ENCODE peak calls at places on chromosomes 12 and 14, in seven cellular contexts. One of them, this sample, is unnamed.

GRCh38 chr12:8702159-8702558 is 4.4 kb downstream of the RIMKLB start:
- DNase-seq in sigmoid colon: no peak
- DNase-seq in spleen: no peak
- DNase-seq in transverse colon: no peak
- DNase-seq in K562: no peak
- DNase-seq in H1: no peak
- DNase-seq in HCT116: no peak
- DNase-seq in this sample: no peak

GRCh38 chr14:80260649-80261048 is 49.3 kb upstream of the DIO2 start:
- DNase-seq in sigmoid colon: no peak
- DNase-seq in spleen: no peak
- DNase-seq in transverse colon: no peak
- DNase-seq in K562: no peak
- DNase-seq in H1: no peak
- DNase-seq in HCT116: no peak
- DNase-seq in this sample: no peak

GRCh38 chr12:121189061-121189886 is 20.7 kb upstream of the P2RX4 start:
- DNase-seq in sigmoid colon: no peak
- DNase-seq in spleen: no peak
- DNase-seq in transverse colon: no peak
- DNase-seq in K562: peak; percentile 53
- DNase-seq in H1: no peak
- DNase-seq in HCT116: no peak
- DNase-seq in this sample: no peak

GRCh38 chr12:70756118-70756517 is 118.9 kb upstream of the PTPRB start:
- DNase-seq in sigmoid colon: no peak
- DNase-seq in spleen: no peak
- DNase-seq in transverse colon: no peak
- DNase-seq in K562: peak; percentile 83
- DNase-seq in H1: no peak
- DNase-seq in HCT116: no peak
- DNase-seq in this sample: no peak

GRCh38 chr12:68481181-68481941 is 129.3 kb upstream of the RAP1B start:
- DNase-seq in sigmoid colon: no peak
- DNase-seq in spleen: no peak
- DNase-seq in transverse colon: no peak
- DNase-seq in K562: no peak
- DNase-seq in H1: no peak
- DNase-seq in HCT116: no peak
- DNase-seq in this sample: no peak

GRCh38 chr14:95468416-95469133 is 47.9 kb downstream of the SYNE3 start:
- DNase-seq in sigmoid colon: no peak
- DNase-seq in spleen: no peak
- DNase-seq in transverse colon: peak; percentile 74
- DNase-seq in K562: no peak
- DNase-seq in H1: no peak
- DNase-seq in HCT116: no peak
- DNase-seq in this sample: no peak

GRCh38 chr12:95204141-95204866 is 13.0 kb downstream of the FGD6 start:
- DNase-seq in sigmoid colon: peak; percentile 71
- DNase-seq in spleen: no peak
- DNase-seq in transverse colon: peak; percentile 55
- DNase-seq in K562: peak; percentile 94
- DNase-seq in H1: peak; percentile 53
- DNase-seq in HCT116: peak; percentile 96
- DNase-seq in this sample: no peak

GRCh38 chr14:104549536-104550339 is 29.8 kb upstream of the C14orf180 start:
- DNase-seq in sigmoid colon: peak; percentile 30
- DNase-seq in spleen: peak; percentile 32
- DNase-seq in transverse colon: no peak
- DNase-seq in K562: no peak
- DNase-seq in H1: no peak
- DNase-seq in HCT116: no peak
- DNase-seq in this sample: peak; percentile 45

GRCh38 chr12:107091989-107092641 is 1.2 kb downstream of the CRY1 start:
- DNase-seq in sigmoid colon: no peak
- DNase-seq in spleen: no peak
- DNase-seq in transverse colon: peak; percentile 20
- DNase-seq in K562: peak; percentile 84
- DNase-seq in H1: no peak
- DNase-seq in HCT116: peak; percentile 96
- DNase-seq in this sample: no peak

GRCh38 chr14:94100847-94101246 is 9.7 kb upstream of the IFI27 start:
- DNase-seq in sigmoid colon: no peak
- DNase-seq in spleen: no peak
- DNase-seq in transverse colon: no peak
- DNase-seq in K562: no peak
- DNase-seq in H1: no peak
- DNase-seq in HCT116: no peak
- DNase-seq in this sample: no peak

GRCh38 chr12:119661882-119662281 is 6.1 kb upstream of the PRKAB1 start:
- DNase-seq in sigmoid colon: no peak
- DNase-seq in spleen: no peak
- DNase-seq in transverse colon: no peak
- DNase-seq in K562: peak; percentile 34
- DNase-seq in H1: no peak
- DNase-seq in HCT116: no peak
- DNase-seq in this sample: no peak

GRCh38 chr12:43267782-43268181 is 284.2 kb downstream of the ADAMTS20 start:
- DNase-seq in sigmoid colon: no peak
- DNase-seq in spleen: no peak
- DNase-seq in transverse colon: no peak
- DNase-seq in K562: no peak
- DNase-seq in H1: no peak
- DNase-seq in HCT116: no peak
- DNase-seq in this sample: no peak

GRCh38 chr12:50390284-50390683 is 6.1 kb downstream of the FAM186A start:
- DNase-seq in sigmoid colon: no peak
- DNase-seq in spleen: no peak
- DNase-seq in transverse colon: no peak
- DNase-seq in K562: no peak
- DNase-seq in H1: no peak
- DNase-seq in HCT116: peak; percentile 21
- DNase-seq in this sample: no peak

GRCh38 chr12:69331482-69331845 is 16.7 kb upstream of the LYZ start:
- DNase-seq in sigmoid colon: no peak
- DNase-seq in spleen: no peak
- DNase-seq in transverse colon: peak; percentile 14
- DNase-seq in K562: no peak
- DNase-seq in H1: no peak
- DNase-seq in HCT116: no peak
- DNase-seq in this sample: no peak

GRCh38 chr14:68391292-68392014 is 401.4 kb downstream of the ZFP36L1 start:
- DNase-seq in sigmoid colon: no peak
- DNase-seq in spleen: no peak
- DNase-seq in transverse colon: no peak
- DNase-seq in K562: no peak
- DNase-seq in H1: no peak
- DNase-seq in HCT116: no peak
- DNase-seq in this sample: no peak

GRCh38 chr12:4118017-4118510 is 155.5 kb upstream of the CCND2 start:
- DNase-seq in sigmoid colon: peak; percentile 63
- DNase-seq in spleen: no peak
- DNase-seq in transverse colon: peak; percentile 80
- DNase-seq in K562: no peak
- DNase-seq in H1: no peak
- DNase-seq in HCT116: no peak
- DNase-seq in this sample: no peak

GRCh38 chr14:68792830-68793733 is at the start of gene ZFP36L1:
- DNase-seq in sigmoid colon: peak; percentile 98
- DNase-seq in spleen: peak; percentile 98
- DNase-seq in transverse colon: peak; percentile 94
- DNase-seq in K562: peak; percentile 91
- DNase-seq in H1: peak; percentile 89
- DNase-seq in HCT116: peak; percentile 95
- DNase-seq in this sample: peak; percentile 97

GRCh38 chr12:7060353-7060954 is at the start of gene C1S:
- DNase-seq in sigmoid colon: peak; percentile 95
- DNase-seq in spleen: no peak
- DNase-seq in transverse colon: peak; percentile 54
- DNase-seq in K562: peak; percentile 59
- DNase-seq in H1: peak; percentile 36
- DNase-seq in HCT116: no peak
- DNase-seq in this sample: peak; percentile 82

GRCh38 chr14:81970307-81970706 is 436.7 kb upstream of the SEL1L start:
- DNase-seq in sigmoid colon: no peak
- DNase-seq in spleen: no peak
- DNase-seq in transverse colon: no peak
- DNase-seq in K562: no peak
- DNase-seq in H1: no peak
- DNase-seq in HCT116: no peak
- DNase-seq in this sample: no peak

GRCh38 chr14:34237098-34237497 is 224.9 kb downstream of the SPTSSA start:
- DNase-seq in sigmoid colon: no peak
- DNase-seq in spleen: no peak
- DNase-seq in transverse colon: no peak
- DNase-seq in K562: no peak
- DNase-seq in H1: no peak
- DNase-seq in HCT116: no peak
- DNase-seq in this sample: no peak

GRCh38 chr12:41092115-41092514 is 96.0 kb upstream of the PDZRN4 start:
- DNase-seq in sigmoid colon: no peak
- DNase-seq in spleen: no peak
- DNase-seq in transverse colon: no peak
- DNase-seq in K562: no peak
- DNase-seq in H1: no peak
- DNase-seq in HCT116: no peak
- DNase-seq in this sample: no peak

GRCh38 chr12:3177778-3178435 is 100.7 kb downstream of the TSPAN9 start:
- DNase-seq in sigmoid colon: no peak
- DNase-seq in spleen: no peak
- DNase-seq in transverse colon: no peak
- DNase-seq in K562: no peak
- DNase-seq in H1: no peak
- DNase-seq in HCT116: no peak
- DNase-seq in this sample: no peak

GRCh38 chr12:66314278-66314677 is 12.0 kb downstream of the HELB start:
- DNase-seq in sigmoid colon: no peak
- DNase-seq in spleen: no peak
- DNase-seq in transverse colon: no peak
- DNase-seq in K562: no peak
- DNase-seq in H1: no peak
- DNase-seq in HCT116: no peak
- DNase-seq in this sample: no peak

GRCh38 chr12:120598674-120599463 is 17.7 kb upstream of the POP5 start:
- DNase-seq in sigmoid colon: no peak
- DNase-seq in spleen: peak; percentile 66
- DNase-seq in transverse colon: no peak
- DNase-seq in K562: peak; percentile 28
- DNase-seq in H1: no peak
- DNase-seq in HCT116: no peak
- DNase-seq in this sample: no peak

DNA sequence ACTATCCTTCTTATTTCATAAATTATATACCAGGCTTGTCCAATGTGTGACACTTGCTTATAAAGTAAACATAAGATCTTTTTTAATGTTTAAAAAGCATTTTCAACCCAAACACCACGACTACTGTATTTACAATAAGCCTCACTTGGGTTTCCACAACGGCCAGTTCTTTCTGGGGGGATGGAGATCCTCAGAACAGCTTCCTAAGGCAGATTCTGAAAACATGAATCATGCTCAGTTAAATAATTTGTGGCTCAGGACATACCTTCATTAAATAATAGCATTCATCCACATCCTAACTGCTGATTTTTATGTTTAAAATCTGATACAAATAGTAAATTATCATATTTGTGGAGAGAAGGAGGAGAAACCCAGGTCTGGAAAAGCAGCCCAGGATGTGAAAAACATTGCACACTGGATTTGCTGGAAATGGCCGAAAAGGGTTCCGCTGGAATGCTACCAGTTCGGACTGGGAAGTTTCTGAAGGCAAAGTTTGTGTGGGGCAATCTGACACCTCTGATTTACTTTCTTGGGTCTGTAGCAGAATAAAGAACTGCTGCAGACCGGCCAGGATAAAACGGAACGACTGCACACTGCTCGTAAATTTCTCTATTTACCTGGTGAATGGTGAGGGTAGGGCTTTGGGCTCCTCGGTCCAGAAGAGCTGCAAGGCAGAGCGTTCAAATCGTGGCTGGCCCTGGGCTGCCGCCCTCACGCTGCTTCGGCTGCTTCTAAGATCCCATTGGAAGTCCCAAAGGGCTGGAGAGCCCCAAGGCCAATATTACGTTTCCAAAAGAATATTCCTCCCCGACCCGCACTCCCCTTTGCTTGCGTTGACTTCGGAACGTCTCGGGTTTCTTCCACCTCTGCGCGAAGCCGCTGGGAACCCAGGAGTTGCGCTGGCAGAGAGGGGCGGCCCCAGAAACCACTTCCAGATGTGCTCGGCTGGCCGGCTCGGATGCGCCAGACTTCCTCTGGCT is at the start of gene GLT8D2:
- DNase-seq in sigmoid colon: peak; percentile 88
- DNase-seq in spleen: no peak
- DNase-seq in transverse colon: peak; percentile 25
- DNase-seq in K562: no peak
- DNase-seq in H1: no peak
- DNase-seq in HCT116: no peak
- DNase-seq in this sample: peak; percentile 72
- TF ChIP-seq POLR2AphosphoS5 in sigmoid colon: peak; percentile 27
- TF ChIP-seq POLR2AphosphoS5 in spleen: no peak
- TF ChIP-seq POLR2AphosphoS5 in transverse colon: no peak
- TF ChIP-seq POLR2AphosphoS5 in K562: no peak
- TF ChIP-seq POLR2AphosphoS5 in H1: no peak
- TF ChIP-seq POLR2AphosphoS5 in HCT116: no peak
- TF ChIP-seq POLR2AphosphoS5 in this sample: no peak

GRCh38 chr14:24212924-24213865 is at the start of gene CHMP4A:
- DNase-seq in sigmoid colon: peak; percentile 99
- DNase-seq in spleen: peak; percentile 99
- DNase-seq in transverse colon: peak; percentile 97
- DNase-seq in K562: peak; percentile 97
- DNase-seq in H1: peak; percentile 91
- DNase-seq in HCT116: peak; percentile 95
- DNase-seq in this sample: peak; percentile 100
- TF ChIP-seq POLR2A in sigmoid colon: peak; percentile 94
- TF ChIP-seq POLR2A in spleen: peak; percentile 57
- TF ChIP-seq POLR2A in transverse colon: peak; percentile 98
- TF ChIP-seq POLR2A in K562: peak; percentile 98
- TF ChIP-seq POLR2A in H1: peak; percentile 98
- TF ChIP-seq POLR2A in HCT116: peak; percentile 77
- TF ChIP-seq POLR2A in this sample: peak; percentile 90

GRCh38 chr12:108833355-108833733 is 24.0 kb downstream of the SSH1 start:
- DNase-seq in sigmoid colon: no peak
- DNase-seq in spleen: peak; percentile 46
- DNase-seq in transverse colon: no peak
- DNase-seq in K562: no peak
- DNase-seq in H1: no peak
- DNase-seq in HCT116: peak; percentile 71
- DNase-seq in this sample: no peak
- H3K4me1 ChIP-seq in sigmoid colon: peaks cover 51% of the 10 kb centered on the region
- H3K4me1 ChIP-seq in spleen: peaks cover 33% of the 10 kb centered on the region
- H3K4me1 ChIP-seq in transverse colon: peaks cover 29% of the 10 kb centered on the region
- H3K4me1 ChIP-seq in K562: peaks cover 7% of the 10 kb centered on the region
- H3K4me1 ChIP-seq in H1: peaks cover 2% of the 10 kb centered on the region
- H3K4me1 ChIP-seq in HCT116: peaks cover 97% of the 10 kb centered on the region
- H3K4me1 ChIP-seq in this sample: peaks cover 52% of the 10 kb centered on the region

DNA sequence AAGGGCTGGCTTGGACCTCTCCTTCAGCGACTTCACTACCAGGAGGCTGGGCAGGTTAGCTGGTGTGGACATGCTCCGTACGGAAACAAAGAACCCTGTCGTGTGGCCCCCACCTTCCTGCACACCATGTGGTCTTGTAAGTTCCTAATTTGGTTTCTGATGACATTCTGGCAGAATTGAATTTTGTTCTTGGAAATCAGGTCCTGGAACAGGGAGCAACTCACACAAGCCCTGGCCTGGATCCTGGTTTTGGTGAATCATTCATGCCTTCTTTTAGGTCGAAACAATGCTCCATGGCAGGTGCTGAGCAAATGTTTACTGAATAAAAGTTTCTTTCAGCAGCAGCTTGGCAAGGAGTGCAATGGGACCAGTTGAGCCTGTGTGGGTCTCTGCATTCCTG is 978.5 kb downstream of the BCL11B start:
- DNase-seq in sigmoid colon: no peak
- DNase-seq in spleen: no peak
- DNase-seq in transverse colon: no peak
- DNase-seq in K562: no peak
- DNase-seq in H1: no peak
- DNase-seq in HCT116: no peak
- DNase-seq in this sample: no peak
- TF ChIP-seq POLR2AphosphoS5 in sigmoid colon: no peak
- TF ChIP-seq POLR2AphosphoS5 in spleen: no peak
- TF ChIP-seq POLR2AphosphoS5 in transverse colon: no peak
- TF ChIP-seq POLR2AphosphoS5 in K562: no peak
- TF ChIP-seq POLR2AphosphoS5 in H1: no peak
- TF ChIP-seq POLR2AphosphoS5 in HCT116: no peak
- TF ChIP-seq POLR2AphosphoS5 in this sample: no peak

This sample was measured in suprapubic skin.